ENCODE peak calls at places on chromosomes 1 and 21, in eight cellular contexts. Y, L, G, C, S, M, T and V are unnamed samples.

GRCh38 chr1:39268906-39269305 is 64.4 kb downstream of the MACF1 start:
- DNase-seq in Y (no peak), L (no peak), G (no peak), C (no peak), S (no peak), M (no peak), T (no peak), V (no peak)

GRCh38 chr1:66678151-66678550 is 74.1 kb upstream of the DYNLT5 start:
- DNase-seq in Y (no peak), L (no peak), G (no peak), C (no peak), S (no peak), M (no peak), T (no peak), V (no peak)

GRCh38 chr1:7401814-7402547 is 369.1 kb upstream of the VAMP3 start:
- DNase-seq in Y (no peak), L (peak), G (no peak), C (peak), S (no peak), M (no peak), T (peak), V (peak)

GRCh38 chr1:85359874-85360708 is 83.7 kb upstream of the BCL10 start:
- DNase-seq in Y (no peak), L (no peak), G (no peak), C (no peak), S (no peak), M (no peak), T (peak), V (no peak)

GRCh38 chr1:160101717-160102522 is 3.5 kb upstream of the IGSF8 start:
- DNase-seq in Y (no peak), L (no peak), G (no peak), C (no peak), S (no peak), M (no peak), T (no peak), V (no peak)

GRCh38 chr1:37509181-37509580 is 5.4 kb downstream of the MEAF6 start:
- DNase-seq in Y (no peak), L (no peak), G (peak), C (no peak), S (no peak), M (no peak), T (no peak), V (no peak)

GRCh38 chr1:232383455-232384074 is 246.4 kb downstream of the SIPA1L2 start:
- DNase-seq in Y (no peak), L (peak), G (no peak), C (no peak), S (no peak), M (no peak), T (peak), V (no peak)

GRCh38 chr1:23555949-23556640 is 3.2 kb downstream of the ID3 start:
- DNase-seq in Y (peak), L (peak), G (peak), C (peak), S (no peak), M (no peak), T (peak), V (no peak)

GRCh38 chr1:171142451-171143121 is 42.5 kb upstream of the FMO2 start:
- DNase-seq in Y (no peak), L (no peak), G (no peak), C (peak), S (no peak), M (peak), T (peak), V (no peak)

GRCh38 chr1:177948336-177948972 is 21.4 kb downstream of the SEC16B start:
- DNase-seq in Y (peak), L (peak), G (peak), C (peak), S (peak), M (peak), T (peak), V (peak)

GRCh38 chr21:27397578-27397977 is 430.7 kb upstream of the ADAMTS5 start:
- DNase-seq in Y (no peak), L (no peak), G (no peak), C (no peak), S (no peak), M (no peak), T (no peak), V (no peak)

GRCh38 chr1:22639286-22639685 is 2.9 kb downstream of the C1QA start:
- DNase-seq in Y (no peak), L (no peak), G (peak), C (peak), S (peak), M (peak), T (peak), V (no peak)

GRCh38 chr1:2800664-2801045 is 838 bp downstream of the TTC34 start:
- DNase-seq in Y (no peak), L (no peak), G (no peak), C (no peak), S (peak), M (no peak), T (no peak), V (no peak)

GRCh38 chr1:28776341-28776740 is 35.6 kb upstream of the OPRD1 start:
- DNase-seq in Y (no peak), L (no peak), G (no peak), C (no peak), S (no peak), M (no peak), T (no peak), V (no peak)

GRCh38 chr1:12177999-12178441 is 11.2 kb downstream of the TNFRSF1B start:
- DNase-seq in Y (no peak), L (peak), G (no peak), C (peak), S (peak), M (no peak), T (peak), V (no peak)

GRCh38 chr1:64163972-64164371 is 39.5 kb upstream of the UBE2U start:
- DNase-seq in Y (no peak), L (no peak), G (no peak), C (no peak), S (no peak), M (no peak), T (peak), V (no peak)

GRCh38 chr1:41361495-41362356 is 492 bp downstream of the FOXO6 start:
- DNase-seq in Y (peak), L (no peak), G (peak), C (no peak), S (no peak), M (no peak), T (no peak), V (peak)
- H3K4me3 ChIP-seq in Y (peak), L (peak), G (peak), C (peak), S (peak), M (peak), T (peak), V (peak)

GRCh38 chr1:27772581-27772931 is 463 bp upstream of the STX12 start:
- DNase-seq in Y (no peak), L (no peak), G (peak), C (no peak), S (no peak), M (no peak), T (no peak), V (no peak)
- H3K4me3 ChIP-seq in Y (peak), L (peak), G (peak), C (peak), S (peak), M (peak), T (peak), V (peak)

GRCh38 chr1:201905234-201905890 is 16.7 kb downstream of the SHISA4 start:
- DNase-seq in Y (no peak), L (no peak), G (no peak), C (no peak), S (no peak), M (no peak), T (no peak), V (no peak)
- H3K4me3 ChIP-seq in Y (no peak), L (no peak), G (no peak), C (no peak), S (no peak), M (no peak), T (peak), V (no peak)

GRCh38 chr1:9252999-9253398 is 18.4 kb downstream of the H6PD start:
- DNase-seq in Y (no peak), L (no peak), G (no peak), C (no peak), S (no peak), M (no peak), T (no peak), V (no peak)
- H3K4me3 ChIP-seq in Y (no peak), L (no peak), G (no peak), C (no peak), S (no peak), M (no peak), T (no peak), V (no peak)

GRCh38 chr1:9628541-9629444 is 22.7 kb upstream of the PIK3CD start:
- DNase-seq in Y (no peak), L (no peak), G (peak), C (no peak), S (no peak), M (no peak), T (no peak), V (no peak)

GRCh38 chr1:9633493-9633892 is 18.0 kb upstream of the PIK3CD start:
- DNase-seq in Y (no peak), L (no peak), G (no peak), C (no peak), S (no peak), M (no peak), T (no peak), V (no peak)

GRCh38 chr1:9631613-9632012 is 19.9 kb upstream of the PIK3CD start:
- DNase-seq in Y (no peak), L (no peak), G (no peak), C (no peak), S (no peak), M (no peak), T (no peak), V (no peak)

GRCh38 chr1:9629445-9630201 is 21.9 kb upstream of the PIK3CD start:
- DNase-seq in Y (no peak), L (no peak), G (peak), C (no peak), S (peak), M (peak), T (no peak), V (no peak)

GRCh38 chr1:9630331-9631081 is 21.0 kb upstream of the PIK3CD start:
- DNase-seq in Y (no peak), L (no peak), G (no peak), C (no peak), S (no peak), M (no peak), T (peak), V (no peak)
- H3K4me3 ChIP-seq in Y (no peak), L (no peak), G (no peak), C (no peak), S (no peak), M (no peak), T (no peak), V (no peak)

GRCh38 chr1:228911225-228911624 is 175.9 kb downstream of the RHOU start:
- DNase-seq in Y (no peak), L (no peak), G (no peak), C (no peak), S (no peak), M (no peak), T (no peak), V (no peak)
- H3K4me3 ChIP-seq in Y (no peak), L (no peak), G (no peak), C (no peak), S (no peak), M (no peak), T (no peak), V (no peak)

DNA sequence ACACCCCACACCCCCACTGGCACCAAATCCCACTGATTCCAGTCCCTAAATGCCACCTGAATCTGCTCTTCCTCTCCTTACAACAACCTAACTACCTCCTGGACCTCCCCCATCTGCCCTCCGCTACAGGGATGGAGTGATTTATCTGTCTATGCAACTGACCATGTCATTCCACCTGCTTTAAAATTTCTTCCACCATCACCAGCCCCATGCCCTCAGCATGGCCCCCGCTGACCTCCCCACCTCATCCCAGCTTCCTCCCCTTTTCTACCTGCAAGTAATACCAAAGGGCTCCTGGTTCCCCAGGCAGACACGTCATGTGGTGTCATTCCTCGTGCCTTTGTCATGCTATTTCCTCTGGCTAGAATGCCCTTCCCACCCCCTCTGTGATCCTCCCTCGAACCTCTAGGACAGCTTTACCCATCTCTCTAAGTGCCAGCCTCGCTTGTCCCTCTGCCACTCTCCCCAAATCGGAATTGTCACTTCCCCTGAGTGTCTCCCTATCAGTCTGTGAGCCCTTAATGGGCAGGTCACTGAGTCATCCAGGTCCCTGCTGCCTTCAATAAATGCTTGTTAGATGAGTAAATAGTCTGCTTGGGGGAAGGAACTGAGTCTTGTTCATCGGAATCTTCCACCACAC is 3.7 kb downstream of the GJB4 start:
- DNase-seq in Y (no peak), L (peak), G (no peak), C (peak), S (no peak), M (no peak), T (no peak), V (no peak)
- H3K4me3 ChIP-seq in Y (no peak), L (peak), G (no peak), C (no peak), S (no peak), M (no peak), T (no peak), V (no peak)

GRCh38 chr1:117284408-117285215 is 73.9 kb upstream of the VTCN1 start:
- DNase-seq in Y (peak), L (peak), G (peak), C (peak), S (no peak), M (no peak), T (peak), V (peak)
- H3K4me3 ChIP-seq in Y (no peak), L (no peak), G (no peak), C (no peak), S (no peak), M (no peak), T (no peak), V (no peak)

GRCh38 chr1:145983206-145983675 is 13.1 kb downstream of the TXNIP start:
- DNase-seq in Y (no peak), L (no peak), G (no peak), C (no peak), S (no peak), M (no peak), T (no peak), V (no peak)

GRCh38 chr1:145982010-145982723 is 14.2 kb downstream of the TXNIP start:
- DNase-seq in Y (no peak), L (no peak), G (no peak), C (no peak), S (no peak), M (no peak), T (no peak), V (no peak)

GRCh38 chr1:145985129-145985501 is 11.3 kb downstream of the TXNIP start:
- DNase-seq in Y (no peak), L (no peak), G (no peak), C (no peak), S (no peak), M (no peak), T (no peak), V (no peak)

GRCh38 chr1:145985502-145986439 is 10.6 kb downstream of the TXNIP start:
- DNase-seq in Y (peak), L (peak), G (no peak), C (no peak), S (peak), M (no peak), T (peak), V (peak)

GRCh38 chr1:145983959-145984830 is 12.2 kb downstream of the TXNIP start:
- DNase-seq in Y (no peak), L (no peak), G (peak), C (no peak), S (no peak), M (no peak), T (no peak), V (no peak)
- H3K4me3 ChIP-seq in Y (no peak), L (no peak), G (no peak), C (no peak), S (peak), M (no peak), T (no peak), V (no peak)